ENCODE peak calls at places on chromosomes 3 and 15, in five cellular contexts. One of them, this sample, is unnamed.

GRCh38 chr15:63250312-63250965 is 27.0 kb upstream of the APH1B start:
- DNase-seq in lung: no peak
- DNase-seq in tibial artery: no peak
- DNase-seq in right lobe of liver: no peak
- DNase-seq in coronary artery: no peak
- DNase-seq in this sample: peak

GRCh38 chr3:170804095-170804494 is 65.9 kb downstream of the RPL22L1 start:
- DNase-seq in right lobe of liver: no peak
- DNase-seq in coronary artery: no peak
- DNase-seq in tibial artery: no peak
- DNase-seq in lung: no peak
- DNase-seq in this sample: no peak

GRCh38 chr3:23459437-23459836 is 256.3 kb downstream of the UBE2E2 start:
- DNase-seq in right lobe of liver: no peak
- DNase-seq in tibial artery: no peak
- DNase-seq in lung: no peak
- DNase-seq in coronary artery: no peak
- DNase-seq in this sample: peak

GRCh38 chr15:75597667-75598341 is 18.7 kb upstream of the PTPN9 start:
- DNase-seq in right lobe of liver: peak
- DNase-seq in tibial artery: no peak
- DNase-seq in coronary artery: no peak
- DNase-seq in lung: no peak
- DNase-seq in this sample: peak

GRCh38 chr3:143163562-143163961 is 44.0 kb downstream of the CHST2 start:
- DNase-seq in right lobe of liver: no peak
- DNase-seq in lung: no peak
- DNase-seq in coronary artery: no peak
- DNase-seq in tibial artery: no peak
- DNase-seq in this sample: no peak

GRCh38 chr15:66644815-66645345 is 57.2 kb upstream of the SMAD6 start:
- DNase-seq in lung: no peak
- DNase-seq in tibial artery: no peak
- DNase-seq in right lobe of liver: no peak
- DNase-seq in coronary artery: no peak
- DNase-seq in this sample: no peak

GRCh38 chr3:160448845-160449659 is 534 bp downstream of the TRIM59 start:
- DNase-seq in tibial artery: no peak
- DNase-seq in coronary artery: peak
- DNase-seq in right lobe of liver: peak
- DNase-seq in lung: no peak
- DNase-seq in this sample: peak

GRCh38 chr3:140167600-140168281 is 232.8 kb downstream of the CLSTN2 start:
- DNase-seq in coronary artery: no peak
- DNase-seq in right lobe of liver: no peak
- DNase-seq in lung: no peak
- DNase-seq in tibial artery: no peak
- DNase-seq in this sample: no peak

GRCh38 chr3:169215461-169215860 is 448.1 kb downstream of the MECOM start:
- DNase-seq in tibial artery: no peak
- DNase-seq in right lobe of liver: no peak
- DNase-seq in coronary artery: no peak
- DNase-seq in lung: no peak
- DNase-seq in this sample: no peak

GRCh38 chr3:169215953-169216352 is 447.6 kb downstream of the MECOM start:
- DNase-seq in lung: no peak
- DNase-seq in right lobe of liver: no peak
- DNase-seq in coronary artery: no peak
- DNase-seq in tibial artery: no peak
- DNase-seq in this sample: no peak

GRCh38 chr3:169218314-169218983 is 445.1 kb downstream of the MECOM start:
- DNase-seq in tibial artery: no peak
- DNase-seq in right lobe of liver: no peak
- DNase-seq in coronary artery: no peak
- DNase-seq in lung: peak
- DNase-seq in this sample: peak
- TF ChIP-seq CTCF in tibial artery: peak
- TF ChIP-seq CTCF in right lobe of liver: peak
- TF ChIP-seq CTCF in coronary artery: no peak
- TF ChIP-seq CTCF in lung: peak
- TF ChIP-seq CTCF in this sample: peak

GRCh38 chr3:172708905-172709775 is 1.7 kb downstream of the NCEH1 start:
- DNase-seq in lung: no peak
- DNase-seq in tibial artery: no peak
- DNase-seq in coronary artery: no peak
- DNase-seq in right lobe of liver: no peak
- DNase-seq in this sample: no peak
- H3K4me3 ChIP-seq in lung: no peak
- H3K4me3 ChIP-seq in tibial artery: peak
- H3K4me3 ChIP-seq in coronary artery: peak
- H3K4me3 ChIP-seq in right lobe of liver: peak
- H3K4me3 ChIP-seq in this sample: peak

DNA sequence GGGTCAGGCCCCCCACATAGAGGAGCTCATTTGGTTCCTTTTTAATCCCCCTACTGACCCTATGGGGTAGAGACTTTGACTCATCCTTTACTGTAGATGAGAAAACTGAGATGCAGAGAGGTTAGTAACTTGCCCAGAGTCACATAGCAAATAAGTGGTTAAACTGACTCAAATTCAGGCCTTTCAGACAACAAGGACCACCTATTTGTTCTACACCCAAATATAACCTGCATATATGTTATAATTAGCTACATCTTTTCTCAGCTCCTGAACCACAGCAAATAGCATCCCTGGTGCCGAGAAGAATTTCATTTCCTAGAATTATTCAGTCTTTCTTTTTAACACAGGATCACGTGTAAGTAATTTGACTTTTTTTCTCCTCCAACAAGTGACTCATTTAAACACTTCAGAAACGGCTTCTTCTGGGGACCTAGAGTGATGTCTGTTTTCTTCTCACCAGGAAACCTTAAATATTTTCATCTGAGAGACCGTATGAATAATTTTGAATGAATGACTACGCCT is 57.4 kb downstream of the MGLL start:
- DNase-seq in coronary artery: no peak
- DNase-seq in right lobe of liver: no peak
- DNase-seq in lung: no peak
- DNase-seq in tibial artery: no peak
- DNase-seq in this sample: no peak
- TF ChIP-seq CTCF in coronary artery: no peak
- TF ChIP-seq CTCF in right lobe of liver: no peak
- TF ChIP-seq CTCF in lung: no peak
- TF ChIP-seq CTCF in tibial artery: no peak
- TF ChIP-seq CTCF in this sample: no peak

GRCh38 chr3:9156604-9157003 is 92.8 kb downstream of the SRGAP3 start:
- DNase-seq in coronary artery: no peak
- DNase-seq in lung: no peak
- DNase-seq in right lobe of liver: no peak
- DNase-seq in tibial artery: no peak
- DNase-seq in this sample: no peak

GRCh38 chr3:9151240-9151639 is 98.2 kb downstream of the SRGAP3 start:
- DNase-seq in tibial artery: no peak
- DNase-seq in coronary artery: no peak
- DNase-seq in right lobe of liver: no peak
- DNase-seq in lung: no peak
- DNase-seq in this sample: no peak

GRCh38 chr3:9157651-9158383 is 91.6 kb downstream of the SRGAP3 start:
- DNase-seq in right lobe of liver: no peak
- DNase-seq in tibial artery: no peak
- DNase-seq in coronary artery: no peak
- DNase-seq in lung: no peak
- DNase-seq in this sample: no peak

GRCh38 chr3:9149566-9149965 is 99.9 kb downstream of the SRGAP3 start:
- DNase-seq in tibial artery: no peak
- DNase-seq in right lobe of liver: no peak
- DNase-seq in lung: no peak
- DNase-seq in coronary artery: no peak
- DNase-seq in this sample: no peak

GRCh38 chr3:9153763-9154601 is 95.5 kb downstream of the SRGAP3 start:
- DNase-seq in tibial artery: peak
- DNase-seq in right lobe of liver: no peak
- DNase-seq in lung: peak
- DNase-seq in coronary artery: no peak
- DNase-seq in this sample: peak
- H3K4me3 ChIP-seq in tibial artery: no peak
- H3K4me3 ChIP-seq in right lobe of liver: no peak
- H3K4me3 ChIP-seq in lung: no peak
- H3K4me3 ChIP-seq in coronary artery: no peak
- H3K4me3 ChIP-seq in this sample: no peak

GRCh38 chr15:100658895-100659294 is 56.5 kb downstream of the ASB7 start:
- DNase-seq in coronary artery: no peak
- DNase-seq in right lobe of liver: no peak
- DNase-seq in tibial artery: no peak
- DNase-seq in lung: no peak
- DNase-seq in this sample: no peak

GRCh38 chr15:100663550-100664335 is 61.4 kb downstream of the ASB7 start:
- DNase-seq in lung: no peak
- DNase-seq in tibial artery: no peak
- DNase-seq in right lobe of liver: no peak
- DNase-seq in coronary artery: no peak
- DNase-seq in this sample: peak

GRCh38 chr15:100665570-100665969 is 63.2 kb downstream of the ASB7 start:
- DNase-seq in right lobe of liver: no peak
- DNase-seq in tibial artery: peak
- DNase-seq in coronary artery: no peak
- DNase-seq in lung: no peak
- DNase-seq in this sample: peak

GRCh38 chr15:100661161-100661560 is 58.8 kb downstream of the ASB7 start:
- DNase-seq in tibial artery: peak
- DNase-seq in lung: no peak
- DNase-seq in coronary artery: no peak
- DNase-seq in right lobe of liver: no peak
- DNase-seq in this sample: no peak

GRCh38 chr15:100663066-100663465 is 60.7 kb downstream of the ASB7 start:
- DNase-seq in lung: no peak
- DNase-seq in right lobe of liver: no peak
- DNase-seq in tibial artery: peak
- DNase-seq in coronary artery: no peak
- DNase-seq in this sample: peak
- TF ChIP-seq CTCF in lung: no peak
- TF ChIP-seq CTCF in right lobe of liver: no peak
- TF ChIP-seq CTCF in tibial artery: no peak
- TF ChIP-seq CTCF in coronary artery: no peak
- TF ChIP-seq CTCF in this sample: peak

DNA sequence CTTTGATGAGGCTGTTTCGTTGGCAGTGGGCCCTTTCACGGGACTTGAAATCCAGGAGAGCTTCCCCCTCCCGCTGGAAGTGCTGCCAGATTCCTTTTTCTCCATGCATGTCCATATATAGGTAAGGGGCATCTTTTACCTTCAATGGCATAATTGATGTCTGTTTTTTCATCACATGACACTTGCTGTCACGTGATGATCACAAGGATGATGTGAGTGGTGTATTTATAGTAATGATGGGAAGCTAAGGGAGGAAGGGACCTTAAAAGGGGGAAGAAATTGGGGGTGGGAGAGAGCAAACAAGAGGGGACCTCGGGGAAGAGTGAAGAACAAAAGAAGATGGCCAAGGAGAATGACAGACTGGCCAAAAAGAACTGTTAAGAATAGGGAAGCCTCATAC is 11.3 kb upstream of the SUSD5 start:
- DNase-seq in tibial artery: no peak
- DNase-seq in lung: no peak
- DNase-seq in right lobe of liver: no peak
- DNase-seq in coronary artery: no peak
- DNase-seq in this sample: no peak
- H3K4me3 ChIP-seq in tibial artery: no peak
- H3K4me3 ChIP-seq in lung: no peak
- H3K4me3 ChIP-seq in right lobe of liver: no peak
- H3K4me3 ChIP-seq in coronary artery: no peak
- H3K4me3 ChIP-seq in this sample: no peak

DNA sequence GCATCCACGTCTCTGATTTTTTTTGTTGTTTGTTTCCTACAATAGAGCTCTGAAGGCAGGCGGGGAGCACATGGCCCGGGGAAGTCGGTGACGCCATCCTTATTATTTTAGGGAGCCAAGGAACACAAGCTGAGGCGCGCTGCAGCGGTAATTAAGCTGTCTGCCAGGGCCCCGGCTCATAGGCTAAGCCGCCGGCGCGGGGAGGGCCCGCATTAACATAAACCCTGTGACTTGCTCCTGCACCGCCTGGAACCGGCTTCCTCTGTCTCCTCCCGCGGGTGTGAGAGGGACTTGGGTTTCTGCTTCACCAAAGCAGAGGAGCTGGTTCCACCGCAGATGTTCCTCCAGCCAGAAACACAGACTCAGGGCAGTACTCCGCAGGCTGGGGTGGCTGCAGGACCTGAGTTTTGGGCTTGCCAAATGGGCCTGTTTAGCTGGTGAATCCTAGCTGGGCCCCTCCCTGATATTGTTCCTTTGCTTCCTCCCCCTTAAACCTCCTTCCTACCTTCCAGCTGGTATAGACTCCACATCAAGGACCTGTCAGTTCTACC is 25.3 kb downstream of the ANP32A start:
- DNase-seq in tibial artery: peak
- DNase-seq in coronary artery: peak
- DNase-seq in right lobe of liver: peak
- DNase-seq in lung: peak
- DNase-seq in this sample: peak
- TF ChIP-seq CTCF in tibial artery: no peak
- TF ChIP-seq CTCF in coronary artery: no peak
- TF ChIP-seq CTCF in right lobe of liver: no peak
- TF ChIP-seq CTCF in lung: no peak
- TF ChIP-seq CTCF in this sample: no peak

This sample was measured in fibroblast of villous mesenchyme.